ENCODE peak calls at places on chromosomes 12 and 14, in seven cellular contexts. L is stimulated activated CD8-positive, alpha-beta memory T cell treated with anti-CD3 and anti-CD28 coated beads, Interleukin-2, amount 100 ng/mL, for 1 hour; O is GM03348; N is transverse colon; C is nucleus accumbens; A is non-pigmented ciliary epithelial cell; E is upper lobe of right lung. D is an unnamed sample.

GRCh38 chr14:101715209-101716076 is 46.1 kb upstream of the PPP2R5C start:
- DNase-seq in L (no peak), O (no peak), N (no peak), C (no peak), A (no peak), E (no peak), D (no peak)

GRCh38 chr14:68248481-68249255 is 429.1 kb downstream of the RAD51B start:
- DNase-seq in L (no peak), O (peak), N (no peak), C (no peak), A (no peak), E (peak), D (no peak)

GRCh38 chr12:32051511-32052299 is 54.9 kb upstream of the BICD1 start:
- DNase-seq in L (no peak), O (peak), N (no peak), C (no peak), A (peak), E (no peak), D (peak)

GRCh38 chr12:129459886-129460285 is 443.9 kb downstream of the TMEM132D start:
- DNase-seq in L (no peak), O (no peak), N (no peak), C (no peak), A (no peak), E (no peak), D (no peak)

GRCh38 chr12:69671597-69671996 is 27.5 kb downstream of the BEST3 start:
- DNase-seq in L (no peak), O (no peak), N (no peak), C (no peak), A (no peak), E (no peak), D (no peak)

GRCh38 chr14:32697704-32698103 is 241.0 kb upstream of the NPAS3 start:
- DNase-seq in L (no peak), O (peak), N (no peak), C (no peak), A (peak), E (no peak), D (no peak)

GRCh38 chr14:36784541-36784940 is 122.9 kb downstream of the PAX9 start:
- DNase-seq in L (no peak), O (no peak), N (no peak), C (no peak), A (no peak), E (no peak), D (no peak)

GRCh38 chr14:35814371-35815005 is 5.4 kb upstream of the RALGAPA1 start:
- DNase-seq in L (peak), O (peak), N (peak), C (peak), A (no peak), E (no peak), D (no peak)

GRCh38 chr12:91397866-91398532 is 215.4 kb upstream of the DCN start:
- DNase-seq in L (no peak), O (no peak), N (no peak), C (no peak), A (no peak), E (no peak), D (no peak)

GRCh38 chr12:30200864-30201263 is 417.1 kb upstream of the TMTC1 start:
- DNase-seq in L (no peak), O (no peak), N (no peak), C (no peak), A (no peak), E (no peak), D (no peak)

GRCh38 chr12:27460471-27460978 is 14.0 kb downstream of the SMCO2 start:
- DNase-seq in L (no peak), O (no peak), N (peak), C (no peak), A (no peak), E (no peak), D (peak)

GRCh38 chr12:97753332-97753731 is 290.7 kb downstream of the RMST start:
- DNase-seq in L (no peak), O (no peak), N (no peak), C (no peak), A (no peak), E (no peak), D (no peak)

GRCh38 chr12:110531741-110532333 is 29.7 kb downstream of the RAD9B start:
- DNase-seq in L (no peak), O (peak), N (no peak), C (no peak), A (no peak), E (no peak), D (no peak)

GRCh38 chr14:95386536-95386935 is 66.8 kb upstream of the CLMN start:
- DNase-seq in L (no peak), O (no peak), N (no peak), C (no peak), A (no peak), E (no peak), D (no peak)

GRCh38 chr14:70744631-70745030 is 64.7 kb downstream of the MAP3K9 start:
- DNase-seq in L (no peak), O (no peak), N (no peak), C (no peak), A (no peak), E (no peak), D (no peak)

GRCh38 chr12:68352067-68352466 is 19.9 kb upstream of the MDM1 start:
- DNase-seq in L (no peak), O (no peak), N (no peak), C (no peak), A (no peak), E (no peak), D (no peak)

GRCh38 chr12:93352321-93352720 is 25.4 kb upstream of the NUDT4 start:
- DNase-seq in L (no peak), O (no peak), N (no peak), C (no peak), A (no peak), E (no peak), D (no peak)

GRCh38 chr14:24965934-24966593 is 83.9 kb downstream of the STXBP6 start:
- DNase-seq in L (no peak), O (peak), N (peak), C (no peak), A (peak), E (no peak), D (peak)

GRCh38 chr12:77925536-77926108 is 94.9 kb downstream of the NAV3 start:
- DNase-seq in L (no peak), O (peak), N (peak), C (peak), A (peak), E (peak), D (peak)

GRCh38 chr14:72904218-72904617 is 10.3 kb upstream of the DPF3 start:
- DNase-seq in L (no peak), O (no peak), N (no peak), C (no peak), A (no peak), E (no peak), D (no peak)